ENCODE peak calls at places on chromosomes 13 and 19, in nine cellular contexts. G is lower leg skin, X is fibroblast of lung, C is A549, R is foreskin fibroblast, K is GM12865, B is HFF-Myc, D is breast epithelium, Z is mucosa of descending colon. F is an unnamed sample.

GRCh38 chr13:112320303-112320702 is 55.9 kb upstream of the SPACA7 start:
- DNase-seq in D (no peak), R (no peak), C (no peak), X (no peak), Z (no peak), B (no peak), G (no peak), K (no peak), F (no peak)

GRCh38 chr13:110576736-110577476 is 15.4 kb upstream of the RAB20 start:
- DNase-seq in D (no peak), X (no peak), K (no peak), R (no peak), Z (no peak), B (no peak), C (no peak), G (no peak), F (no peak)

GRCh38 chr19:1027953-1028902 is 1.8 kb downstream of the CNN2 start:
- DNase-seq in K (peak; percentile 86), R (peak; percentile 96), D (peak; percentile 81), Z (peak; percentile 92), B (peak; percentile 82), G (peak; percentile 95), X (peak; percentile 96), C (peak; percentile 43), F (peak; percentile 96)

GRCh38 chr19:55305491-55305890 is 19.6 kb downstream of the TMEM150B start:
- DNase-seq in B (no peak), X (peak; percentile 26), D (no peak), R (no peak), C (peak; percentile 66), K (peak; percentile 46), Z (no peak), G (no peak), F (peak; percentile 25)

GRCh38 chr19:55526216-55527196 is 10.4 kb downstream of the SBK2 start:
- DNase-seq in K (no peak), X (peak; percentile 84), D (peak; percentile 38), B (no peak), R (peak; percentile 57), G (no peak), C (peak; percentile 82), Z (peak; percentile 82), F (peak; percentile 63)

GRCh38 chr19:30254214-30254613 is 118.0 kb upstream of the ZNF536 start:
- DNase-seq in G (no peak), B (no peak), K (no peak), R (no peak), C (no peak), D (no peak), Z (no peak), X (no peak), F (no peak)

GRCh38 chr13:43783820-43784219 is 3.0 kb downstream of the ENOX1 start:
- DNase-seq in R (no peak), Z (no peak), X (peak; percentile 42), K (peak; percentile 38), G (no peak), D (no peak), B (no peak), C (peak; percentile 9), F (peak; percentile 61)

GRCh38 chr19:55620410-55620809 is 4.0 kb downstream of the ZNF784 start:
- DNase-seq in X (no peak), K (no peak), D (no peak), B (no peak), C (no peak), Z (no peak), R (no peak), G (no peak), F (no peak)

GRCh38 chr13:79869326-79869725 is 388.4 kb downstream of the NDFIP2 start:
- DNase-seq in R (no peak), D (no peak), C (no peak), K (no peak), G (no peak), Z (no peak), B (no peak), X (no peak), F (no peak)

GRCh38 chr13:113447596-113447995 is 5.7 kb downstream of the ADPRHL1 start:
- DNase-seq in K (no peak), G (no peak), C (no peak), B (no peak), R (no peak), D (no peak), X (no peak), Z (no peak), F (no peak)

GRCh38 chr13:103210348-103210747 is 144.1 kb upstream of the SLC10A2 start:
- DNase-seq in G (no peak), K (no peak), R (no peak), Z (no peak), C (no peak), B (no peak), D (no peak), X (no peak), F (no peak)

GRCh38 chr19:42176990-42177685 is 40.3 kb downstream of the DEDD2 start:
- DNase-seq in X (peak; percentile 69), K (peak; percentile 67), Z (peak; percentile 82), C (peak; percentile 90), R (peak; percentile 74), B (no peak), D (peak; percentile 42), G (peak; percentile 91), F (peak; percentile 58)

GRCh38 chr13:49625392-49626137 is 2.7 kb upstream of the ARL11 start:
- DNase-seq in R (peak; percentile 32), Z (peak; percentile 83), C (no peak), G (peak; percentile 88), X (peak; percentile 64), K (no peak), B (no peak), D (no peak), F (no peak)

GRCh38 chr19:41821003-41821735 is 23.3 kb downstream of the LYPD4 start:
- DNase-seq in G (no peak), C (peak; percentile 94), R (peak; percentile 1), X (peak; percentile 15), B (no peak), K (peak; percentile 67), Z (no peak), D (no peak), F (peak; percentile 26)

GRCh38 chr13:27259831-27260230 is 8.5 kb downstream of the RPL21 start:
- DNase-seq in K (peak; percentile 47), G (no peak), X (no peak), C (no peak), D (no peak), R (no peak), B (peak; percentile 25), Z (no peak), F (no peak)

GRCh38 chr19:48560095-48560530 is 8.1 kb downstream of the SULT2B1 start:
- DNase-seq in K (peak; percentile 10), X (no peak), D (no peak), Z (no peak), B (no peak), G (no peak), R (no peak), C (no peak), F (no peak)

GRCh38 chr19:49679832-49680472 is 2.9 kb downstream of the PRMT1 start:
- DNase-seq in Z (peak; percentile 52), B (no peak), K (no peak), D (no peak), X (no peak), C (no peak), R (no peak), G (no peak), F (no peak)

DNA sequence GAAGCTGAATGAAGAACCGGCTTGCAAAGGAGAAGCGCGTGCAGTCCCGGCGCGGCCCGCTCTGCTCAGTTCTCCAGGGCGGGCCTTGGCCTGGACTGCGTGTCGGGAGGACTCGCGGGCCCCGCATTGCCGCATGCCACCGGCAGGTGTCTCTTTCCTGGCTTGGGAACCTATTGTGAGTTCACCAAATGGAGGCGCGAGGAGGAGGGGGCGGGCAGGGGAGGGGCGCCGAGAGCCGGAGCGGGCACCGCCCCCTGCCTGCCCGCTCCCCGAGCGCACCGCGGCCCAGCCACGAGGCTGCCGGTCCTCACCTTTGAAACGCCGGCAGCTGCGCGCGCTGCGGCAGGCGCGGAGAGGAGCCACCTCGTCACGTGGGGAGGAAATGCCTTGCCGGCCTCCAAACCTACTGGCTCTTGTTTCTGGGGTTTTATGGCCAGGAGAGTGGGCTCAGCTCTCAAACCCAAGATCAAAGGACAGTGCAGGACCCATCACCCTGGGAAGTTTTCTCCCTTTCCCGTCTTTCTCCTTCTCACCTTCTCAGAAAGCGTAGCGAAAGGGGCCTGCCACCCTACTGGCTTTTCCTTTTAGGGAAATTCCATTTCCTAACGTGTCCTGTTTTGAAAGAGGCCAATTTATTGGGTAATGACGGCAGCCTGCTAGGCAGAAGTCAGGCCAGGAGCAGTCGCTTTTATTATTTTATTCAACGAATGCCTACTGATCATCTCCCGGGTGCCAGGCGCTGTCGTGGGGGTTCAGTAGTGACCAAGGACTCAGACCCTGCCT is 13.8 kb upstream of the UBE2L5 start:
- DNase-seq in B (no peak), X (peak; percentile 89), D (peak; percentile 95), R (peak; percentile 82), K (peak; percentile 92), C (peak; percentile 69), Z (peak; percentile 96), G (peak; percentile 99), F (peak; percentile 89)
- TF ChIP-seq CTCF in B (peak; percentile 56), X (peak; percentile 57), D (peak; percentile 80), R (peak; percentile 65), K (peak; percentile 72), C (peak; percentile 56), Z (peak; percentile 80), G (no peak), F (peak; percentile 77)

DNA sequence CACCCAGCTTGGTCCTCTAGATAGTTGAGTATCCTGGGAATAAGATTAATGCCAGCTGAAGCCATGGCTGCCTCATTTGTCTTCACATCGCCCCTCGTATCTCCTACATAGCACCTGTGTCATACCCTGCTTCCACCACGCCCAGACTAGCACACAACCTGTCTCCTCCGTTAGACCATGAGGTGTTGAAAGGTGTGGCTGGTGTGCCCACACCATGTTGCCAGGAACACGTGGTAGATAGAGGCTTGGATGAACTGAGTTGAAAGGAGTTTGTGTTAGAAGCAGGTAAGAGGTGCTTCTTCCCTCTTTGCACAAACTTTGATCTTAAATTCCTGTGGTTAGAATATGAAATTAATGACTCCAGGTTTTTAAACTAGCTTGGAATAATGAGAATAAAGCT is 40.1 kb downstream of the RGCC start:
- DNase-seq in C (no peak), G (peak; percentile 66), K (no peak), D (no peak), X (no peak), B (no peak), R (no peak), Z (no peak), F (no peak)
- H3K4me3 ChIP-seq in C (no peak overlapping the region), G (no peak overlapping the region), K (no peak overlapping the region), D (no peak overlapping the region), X (no peak overlapping the region), B (no peak overlapping the region), R (no peak overlapping the region), Z (no peak overlapping the region), F (no peak overlapping the region)

DNA sequence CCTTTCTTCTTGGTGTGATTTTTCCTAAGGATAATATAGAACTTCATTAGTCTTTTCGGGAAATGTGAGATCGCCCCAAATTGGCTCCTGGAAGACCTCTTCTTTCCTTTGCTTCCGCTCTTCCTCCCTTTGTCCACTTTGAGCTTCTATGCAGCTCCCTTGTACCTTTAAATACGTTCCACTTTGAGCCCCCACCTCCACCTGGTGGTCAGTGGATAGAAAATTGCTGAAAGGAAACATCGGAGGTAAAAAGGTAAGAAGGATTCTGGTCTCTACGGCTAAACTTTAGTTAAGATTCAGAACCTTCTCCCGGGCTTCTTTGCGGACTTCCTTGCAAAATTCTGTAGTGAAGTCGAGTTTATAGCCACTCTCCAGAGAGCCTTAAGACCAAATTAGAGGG is 55.0 kb upstream of the TM9SF2 start:
- DNase-seq in X (no peak), C (no peak), Z (no peak), D (no peak), K (no peak), B (no peak), G (no peak), R (no peak), F (no peak)
- TF ChIP-seq CTCF in X (no peak), C (no peak), Z (no peak), D (no peak), K (no peak), B (no peak), G (no peak), R (no peak), F (no peak)

GRCh38 chr13:76879211-76879875 is 6.9 kb downstream of the KCTD12 start:
- DNase-seq in G (peak; percentile 95), X (peak; percentile 82), K (peak; percentile 81), B (peak; percentile 52), C (no peak), Z (peak; percentile 62), D (peak; percentile 57), R (peak; percentile 92), F (peak; percentile 92)
- H3K4me3 ChIP-seq in G (no peak overlapping the region), X (no peak overlapping the region), K (peak overlapping the region; percentile 53), B (no peak overlapping the region), C (no peak overlapping the region), Z (no peak overlapping the region), D (no peak overlapping the region), R (no peak overlapping the region), F (no peak overlapping the region)